ENCODE peak calls at places on chromosomes 1 and 21, in eight cellular contexts. Z is heart right ventricle, N is right lobe of liver, Y is RWPE1, R is AG04450, M is fibroblast of pulmonary artery, V is A549, D is cardiac fibroblast. H is an unnamed sample.

GRCh38 chr1:6419397-6419802 is 319 bp downstream of the HES2 start:
- DNase-seq in Y (no peak), R (no peak), D (no peak), V (no peak), Z (no peak), M (no peak), N (no peak), H (no peak)

GRCh38 chr1:77542784-77543183 is 139.7 kb downstream of the ZZZ3 start:
- DNase-seq in V (no peak), Y (no peak), R (no peak), M (peak), N (no peak), D (peak), Z (no peak), H (peak)

GRCh38 chr1:63966016-63966415 is 192.2 kb downstream of the ROR1 start:
- DNase-seq in V (no peak), R (no peak), Y (no peak), Z (no peak), N (no peak), M (no peak), D (no peak), H (no peak)

GRCh38 chr1:27689423-27690173 is 17.6 kb upstream of the IFI6 start:
- DNase-seq in V (no peak), M (peak), N (no peak), Z (no peak), D (peak), R (peak), Y (no peak), H (peak)

GRCh38 chr1:209257454-209257853 is 326.1 kb upstream of the CAMK1G start:
- DNase-seq in N (no peak), R (no peak), V (no peak), M (no peak), D (no peak), Z (no peak), Y (no peak), H (no peak)

GRCh38 chr1:44805311-44806024 is 1.7 kb downstream of the DYNLT4 start:
- DNase-seq in D (no peak), N (no peak), R (no peak), M (no peak), Z (no peak), V (no peak), Y (no peak), H (no peak)

GRCh38 chr1:117059334-117059677 is 820 bp upstream of the TTF2 start:
- DNase-seq in Y (peak), V (peak), Z (peak), M (no peak), N (peak), D (no peak), R (no peak), H (no peak)

GRCh38 chr1:201888282-201889033 is at the start of gene SHISA4:
- DNase-seq in M (peak), Y (no peak), V (peak), R (no peak), D (peak), Z (peak), N (peak), H (peak)

GRCh38 chr1:245835386-245835785 is 671.7 kb downstream of the SMYD3 start:
- DNase-seq in Z (no peak), N (no peak), D (no peak), Y (no peak), M (no peak), R (no peak), V (no peak), H (no peak)

GRCh38 chr21:18832950-18833349 is 429.4 kb upstream of the TMPRSS15 start:
- DNase-seq in M (peak), N (no peak), V (no peak), Z (no peak), Y (peak), R (no peak), D (peak), H (peak)

GRCh38 chr1:82013702-82014101 is 213.0 kb downstream of the ADGRL2 start:
- DNase-seq in D (no peak), V (no peak), R (no peak), M (peak), N (no peak), Y (no peak), Z (no peak), H (no peak)

GRCh38 chr1:159786966-159787365 is 6.2 kb downstream of the DUSP23 start:
- DNase-seq in V (no peak), R (no peak), M (peak), Z (no peak), Y (no peak), D (peak), N (no peak), H (no peak)

GRCh38 chr1:29398431-29398830 is 162.1 kb downstream of the PTPRU start:
- DNase-seq in M (peak), Y (peak), N (no peak), V (no peak), Z (no peak), R (no peak), D (peak), H (peak)

GRCh38 chr1:28519946-28520725 is 14.3 kb downstream of the RCC1 start:
- DNase-seq in N (no peak), R (no peak), Y (no peak), Z (no peak), D (no peak), V (no peak), M (no peak), H (no peak)

GRCh38 chr1:172821609-172822274 is 162.8 kb downstream of the FASLG start:
- DNase-seq in N (no peak), R (peak), Y (no peak), V (no peak), Z (no peak), M (peak), D (peak), H (peak)

GRCh38 chr1:16922466-16922865 is 735 bp downstream of the CROCC start:
- DNase-seq in D (no peak), R (no peak), V (no peak), M (no peak), N (peak), Z (no peak), Y (no peak), H (no peak)

GRCh38 chr1:87329051-87329755 is 523 bp downstream of the LMO4 start:
- DNase-seq in D (peak), N (peak), Z (peak), V (peak), R (no peak), Y (peak), M (peak), H (peak)

GRCh38 chr1:60822252-60822651 is 260.1 kb upstream of the NFIA start:
- DNase-seq in D (no peak), N (no peak), R (no peak), Y (peak), V (no peak), Z (no peak), M (no peak), H (no peak)

GRCh38 chr1:160161965-160162705 is 10.7 kb downstream of the ATP1A4 start:
- DNase-seq in M (peak), Z (peak), N (no peak), V (no peak), R (no peak), Y (no peak), D (peak), H (peak)

GRCh38 chr1:222019029-222019428 is 277.1 kb upstream of the DUSP10 start:
- DNase-seq in R (no peak), D (no peak), Y (no peak), V (no peak), Z (no peak), M (no peak), N (no peak), H (no peak)

GRCh38 chr21:44867999-44868700 is 5.3 kb downstream of the PTTG1IP start:
- DNase-seq in D (no peak), Z (no peak), N (no peak), V (no peak), Y (no peak), R (no peak), M (no peak), H (no peak)

GRCh38 chr1:235098991-235099390 is 29.6 kb downstream of the TOMM20 start:
- DNase-seq in Z (no peak), M (no peak), V (no peak), D (no peak), Y (no peak), R (no peak), N (no peak), H (no peak)

GRCh38 chr1:172658871-172659453 is at the start of gene FASLG:
- DNase-seq in D (no peak), N (no peak), R (no peak), Z (no peak), V (no peak), Y (no peak), M (no peak), H (no peak)

GRCh38 chr1:15718199-15718601 is 17.9 kb upstream of the SLC25A34 start:
- DNase-seq in D (no peak), N (no peak), Y (no peak), V (no peak), Z (no peak), R (no peak), M (no peak), H (no peak)

GRCh38 chr1:95122151-95122697 is 5.1 kb downstream of the TLCD4 start:
- DNase-seq in R (no peak), N (peak), V (no peak), Z (no peak), Y (no peak), M (no peak), D (no peak), H (no peak)

GRCh38 chr1:25543425-25544242 is at the start of gene LDLRAP1:
- DNase-seq in M (peak), Y (peak), Z (peak), D (peak), V (peak), N (peak), R (peak), H (peak)
- TF ChIP-seq CTCF in M (no peak), Y (no peak), Z (no peak), D (no peak), V (no peak), N (no peak), R (no peak), H (no peak)

GRCh38 chr1:199283814-199284213 is 645.0 kb downstream of the PTPRC start:
- DNase-seq in D (no peak), V (no peak), R (no peak), Y (no peak), N (no peak), M (no peak), Z (no peak), H (no peak)

GRCh38 chr1:199290186-199290585 is 651.3 kb downstream of the PTPRC start:
- DNase-seq in M (peak), D (no peak), N (no peak), Y (no peak), Z (no peak), V (no peak), R (no peak), H (no peak)

GRCh38 chr1:199282910-199283309 is 644.1 kb downstream of the PTPRC start:
- DNase-seq in N (no peak), M (peak), R (no peak), Z (no peak), V (no peak), Y (no peak), D (no peak), H (peak)

GRCh38 chr1:199291022-199291740 is 652.3 kb downstream of the PTPRC start:
- DNase-seq in D (peak), R (no peak), Z (no peak), M (no peak), V (no peak), N (no peak), Y (no peak), H (no peak)

DNA sequence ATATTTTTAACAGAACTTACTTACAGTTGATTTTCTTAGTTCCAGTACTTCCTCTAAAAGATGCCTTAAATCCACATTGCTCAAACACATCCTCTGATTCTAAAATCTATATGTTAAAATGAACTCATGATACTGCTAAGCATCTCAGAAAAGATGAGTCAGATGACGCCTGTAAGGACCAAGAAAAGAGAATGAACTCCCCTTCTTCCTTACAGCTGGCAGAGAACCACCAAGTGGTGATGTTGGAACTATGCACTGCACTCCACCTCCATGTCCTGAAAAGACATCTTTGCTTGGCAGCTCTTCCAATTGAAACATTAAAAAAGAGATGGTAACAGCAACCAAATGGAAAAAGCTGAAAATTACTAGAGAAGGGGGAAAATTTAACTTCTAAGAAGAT is 648.8 kb downstream of the PTPRC start:
- DNase-seq in V (no peak), D (no peak), Z (no peak), R (no peak), Y (no peak), N (no peak), M (no peak), H (no peak)
- TF ChIP-seq CTCF in V (no peak), D (no peak), Z (no peak), R (no peak), Y (no peak), N (no peak), M (peak), H (no peak)

GRCh38 chr1:112307930-112308329 is 88.1 kb upstream of the CTTNBP2NL start:
- DNase-seq in Z (no peak), N (no peak), D (no peak), Y (no peak), V (no peak), M (no peak), R (no peak), H (no peak)
- TF ChIP-seq CTCF in Z (no peak), N (no peak), D (no peak), Y (no peak), V (no peak), M (no peak), R (no peak), H (no peak)

GRCh38 chr21:37119421-37120218 is 46.6 kb downstream of the TTC3 start:
- DNase-seq in Y (no peak), R (no peak), D (no peak), Z (no peak), V (no peak), N (no peak), M (peak), H (peak)
- TF ChIP-seq CTCF in Y (no peak), R (no peak), D (no peak), Z (no peak), V (no peak), N (no peak), M (peak), H (no peak)

GRCh38 chr21:32782698-32783097 is 11.1 kb upstream of the PAXBP1 start:
- DNase-seq in Z (no peak), M (no peak), V (no peak), R (no peak), N (no peak), D (no peak), Y (no peak), H (no peak)
- TF ChIP-seq CTCF in Z (no peak), M (no peak), V (no peak), R (no peak), N (no peak), D (no peak), Y (peak), H (no peak)

H was measured in fibroblast of lung.